ENCODE peak calls at places on chromosomes 5 and 9, in four cellular contexts. One of them, this sample, is unnamed.

GRCh38 chr9:98860871-98861293 is 53.4 kb downstream of the GALNT12 start:
- DNase-seq in NCI-H1092 treated with DMSO at 0.1 percent for 48 hours: no peak
- DNase-seq in SK-N-DZ: no peak
- DNase-seq in activated naive CD4-positive, alpha-beta T cell treated with anti-CD3 and anti-CD28 coated beads, Interleukin-2, amount 50 U/mL, for 16 hours: no peak
- DNase-seq in this sample: peak

GRCh38 chr9:109408759-109409462 is 88.1 kb upstream of the EPB41L4B start:
- DNase-seq in NCI-H1092 treated with DMSO at 0.1 percent for 48 hours: no peak
- DNase-seq in SK-N-DZ: no peak
- DNase-seq in activated naive CD4-positive, alpha-beta T cell treated with anti-CD3 and anti-CD28 coated beads, Interleukin-2, amount 50 U/mL, for 16 hours: no peak
- DNase-seq in this sample: no peak

GRCh38 chr5:156314416-156314815 is 12.5 kb upstream of the SGCD start:
- DNase-seq in NCI-H1092 treated with DMSO at 0.1 percent for 48 hours: no peak
- DNase-seq in SK-N-DZ: no peak
- DNase-seq in activated naive CD4-positive, alpha-beta T cell treated with anti-CD3 and anti-CD28 coated beads, Interleukin-2, amount 50 U/mL, for 16 hours: no peak
- DNase-seq in this sample: no peak

GRCh38 chr5:167861134-167861930 is 430.1 kb upstream of the WWC1 start:
- DNase-seq in NCI-H1092 treated with DMSO at 0.1 percent for 48 hours: no peak
- DNase-seq in SK-N-DZ: no peak
- DNase-seq in activated naive CD4-positive, alpha-beta T cell treated with anti-CD3 and anti-CD28 coated beads, Interleukin-2, amount 50 U/mL, for 16 hours: no peak
- DNase-seq in this sample: no peak

GRCh38 chr5:109830955-109831502 is 141.3 kb downstream of the MAN2A1 start:
- DNase-seq in NCI-H1092 treated with DMSO at 0.1 percent for 48 hours: no peak
- DNase-seq in SK-N-DZ: no peak
- DNase-seq in activated naive CD4-positive, alpha-beta T cell treated with anti-CD3 and anti-CD28 coated beads, Interleukin-2, amount 50 U/mL, for 16 hours: no peak
- DNase-seq in this sample: peak

GRCh38 chr9:71716138-71716909 is 52.0 kb downstream of the CEMIP2 start:
- DNase-seq in NCI-H1092 treated with DMSO at 0.1 percent for 48 hours: no peak
- DNase-seq in SK-N-DZ: no peak
- DNase-seq in activated naive CD4-positive, alpha-beta T cell treated with anti-CD3 and anti-CD28 coated beads, Interleukin-2, amount 50 U/mL, for 16 hours: no peak
- DNase-seq in this sample: no peak

GRCh38 chr5:105953616-105954015 is 1717.1 kb downstream of the EFNA5 start:
- DNase-seq in NCI-H1092 treated with DMSO at 0.1 percent for 48 hours: peak
- DNase-seq in SK-N-DZ: no peak
- DNase-seq in activated naive CD4-positive, alpha-beta T cell treated with anti-CD3 and anti-CD28 coated beads, Interleukin-2, amount 50 U/mL, for 16 hours: no peak
- DNase-seq in this sample: no peak

GRCh38 chr9:114551750-114552685 is 35.6 kb upstream of the ATP6V1G1 start:
- DNase-seq in NCI-H1092 treated with DMSO at 0.1 percent for 48 hours: no peak
- DNase-seq in SK-N-DZ: no peak
- DNase-seq in activated naive CD4-positive, alpha-beta T cell treated with anti-CD3 and anti-CD28 coated beads, Interleukin-2, amount 50 U/mL, for 16 hours: no peak
- DNase-seq in this sample: peak

GRCh38 chr9:133996531-133997520 is 4.7 kb upstream of the VAV2 start:
- DNase-seq in NCI-H1092 treated with DMSO at 0.1 percent for 48 hours: no peak
- DNase-seq in SK-N-DZ: no peak
- DNase-seq in activated naive CD4-positive, alpha-beta T cell treated with anti-CD3 and anti-CD28 coated beads, Interleukin-2, amount 50 U/mL, for 16 hours: no peak
- DNase-seq in this sample: no peak

GRCh38 chr5:59789197-59789596 is 104.3 kb downstream of the PDE4D start:
- DNase-seq in NCI-H1092 treated with DMSO at 0.1 percent for 48 hours: no peak
- DNase-seq in SK-N-DZ: peak
- DNase-seq in activated naive CD4-positive, alpha-beta T cell treated with anti-CD3 and anti-CD28 coated beads, Interleukin-2, amount 50 U/mL, for 16 hours: no peak
- DNase-seq in this sample: no peak

GRCh38 chr5:14752497-14753071 is 88.1 kb downstream of the OTULIN start:
- DNase-seq in NCI-H1092 treated with DMSO at 0.1 percent for 48 hours: no peak
- DNase-seq in SK-N-DZ: no peak
- DNase-seq in activated naive CD4-positive, alpha-beta T cell treated with anti-CD3 and anti-CD28 coated beads, Interleukin-2, amount 50 U/mL, for 16 hours: no peak
- DNase-seq in this sample: no peak

GRCh38 chr9:105361873-105362272 is 86.0 kb upstream of the FSD1L start:
- DNase-seq in NCI-H1092 treated with DMSO at 0.1 percent for 48 hours: no peak
- DNase-seq in SK-N-DZ: no peak
- DNase-seq in activated naive CD4-positive, alpha-beta T cell treated with anti-CD3 and anti-CD28 coated beads, Interleukin-2, amount 50 U/mL, for 16 hours: no peak
- DNase-seq in this sample: no peak

This sample was measured in NCI-H226.